ENCODE peak calls at places on chromosomes 1 and 21, in six cellular contexts. S is brain microvascular endothelial cell, I is GM06990, Z is adrenal gland, J is heart left ventricle, V is fibroblast of mammary gland. M is an unnamed sample.
A peak's percentile ranks its signal among the peaks of the same experiment; 100 is the strongest.

GRCh38 chr1:207818971-207819451 is 67.2 kb downstream of the CD46 start:
- DNase-seq in S (peak; percentile 82), I (no peak), Z (peak; percentile 75), J (no peak), V (peak; percentile 80), M (no peak)

GRCh38 chr1:201015551-201016091 is 7.9 kb downstream of the KIF21B start:
- DNase-seq in S (no peak), I (no peak), Z (no peak), J (no peak), V (no peak), M (no peak)

GRCh38 chr1:241475688-241476087 is 43.9 kb downstream of the FH start:
- DNase-seq in S (peak; percentile 11), I (no peak), Z (no peak), J (no peak), V (peak; percentile 60), M (no peak)

GRCh38 chr1:1121611-1122077 is 5.8 kb upstream of the C1orf159 start:
- DNase-seq in S (no peak), I (no peak), Z (no peak), J (no peak), V (no peak), M (no peak)

GRCh38 chr1:193437785-193438184 is 251.4 kb upstream of the B3GALT2 start:
- DNase-seq in S (no peak), I (peak; percentile 25), Z (no peak), J (no peak), V (no peak), M (no peak)

GRCh38 chr1:160726498-160727391 is 12.3 kb upstream of the SLAMF7 start:
- DNase-seq in S (peak; percentile 60), I (peak; percentile 39), Z (peak; percentile 64), J (peak; percentile 55), V (peak; percentile 65), M (peak; percentile 75)

GRCh38 chr1:220378571-220379302 is 106.5 kb upstream of the RAB3GAP2 start:
- DNase-seq in S (no peak), I (no peak), Z (no peak), J (no peak), V (no peak), M (no peak)

GRCh38 chr1:206738370-206739366 is 31.9 kb upstream of the IL19 start:
- DNase-seq in S (no peak), I (no peak), Z (no peak), J (no peak), V (peak; percentile 27), M (no peak)

GRCh38 chr21:43731476-43731875 is 12.5 kb downstream of the PDXK start:
- DNase-seq in S (no peak), I (no peak), Z (no peak), J (no peak), V (no peak), M (no peak)

GRCh38 chr1:240492832-240493440 is 119.0 kb downstream of the GREM2 start:
- DNase-seq in S (peak; percentile 55), I (peak; percentile 4), Z (peak; percentile 29), J (no peak), V (peak; percentile 40), M (no peak)

GRCh38 chr1:200115532-200115931 is 88.0 kb downstream of the NR5A2 start:
- DNase-seq in S (no peak), I (no peak), Z (no peak), J (no peak), V (no peak), M (no peak)

GRCh38 chr1:172154571-172154970 is 265.9 kb upstream of the C1orf105 start:
- DNase-seq in S (no peak), I (peak; percentile 22), Z (no peak), J (no peak), V (peak; percentile 85), M (no peak)

GRCh38 chr21:29177800-29178199 is 47.4 kb downstream of the MAP3K7CL start:
- DNase-seq in S (no peak), I (no peak), Z (no peak), J (no peak), V (no peak), M (no peak)

GRCh38 chr21:29172282-29172681 is 41.8 kb downstream of the MAP3K7CL start:
- DNase-seq in S (no peak), I (no peak), Z (no peak), J (no peak), V (no peak), M (no peak)

GRCh38 chr21:29176721-29177120 is 46.3 kb downstream of the MAP3K7CL start:
- DNase-seq in S (no peak), I (no peak), Z (no peak), J (no peak), V (no peak), M (no peak)

GRCh38 chr21:29175408-29176147 is 45.1 kb downstream of the MAP3K7CL start:
- DNase-seq in S (peak; percentile 84), I (no peak), Z (peak; percentile 45), J (no peak), V (peak; percentile 80), M (no peak)

DNA sequence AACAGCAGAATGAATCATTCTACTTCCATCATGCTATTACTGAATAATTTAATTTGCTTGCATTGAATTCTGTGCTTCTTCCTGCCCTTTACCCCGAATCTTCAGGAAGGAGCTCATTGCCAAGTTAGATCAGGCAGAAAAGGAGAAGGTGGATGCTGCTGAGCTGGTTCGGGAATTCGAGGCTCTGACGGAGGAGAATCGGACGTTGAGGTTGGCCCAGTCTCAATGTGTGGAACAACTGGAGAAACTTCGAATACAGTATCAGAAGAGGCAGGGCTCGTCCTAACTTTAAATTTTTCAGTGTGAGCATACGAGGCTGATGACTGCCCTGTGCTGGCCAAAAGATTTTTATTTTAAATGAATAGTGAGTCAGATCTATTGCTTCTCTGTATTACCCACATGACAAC is 44.2 kb downstream of the MAP3K7CL start:
- DNase-seq in S (no peak), I (no peak), Z (no peak), J (no peak), V (peak; percentile 81), M (no peak)
- H3K4me3 ChIP-seq in S (no peak overlapping the region), I (no peak overlapping the region), Z (peak overlapping the region; percentile 17), J (no peak overlapping the region), V (peak overlapping the region; percentile 22), M (no peak overlapping the region)

DNA sequence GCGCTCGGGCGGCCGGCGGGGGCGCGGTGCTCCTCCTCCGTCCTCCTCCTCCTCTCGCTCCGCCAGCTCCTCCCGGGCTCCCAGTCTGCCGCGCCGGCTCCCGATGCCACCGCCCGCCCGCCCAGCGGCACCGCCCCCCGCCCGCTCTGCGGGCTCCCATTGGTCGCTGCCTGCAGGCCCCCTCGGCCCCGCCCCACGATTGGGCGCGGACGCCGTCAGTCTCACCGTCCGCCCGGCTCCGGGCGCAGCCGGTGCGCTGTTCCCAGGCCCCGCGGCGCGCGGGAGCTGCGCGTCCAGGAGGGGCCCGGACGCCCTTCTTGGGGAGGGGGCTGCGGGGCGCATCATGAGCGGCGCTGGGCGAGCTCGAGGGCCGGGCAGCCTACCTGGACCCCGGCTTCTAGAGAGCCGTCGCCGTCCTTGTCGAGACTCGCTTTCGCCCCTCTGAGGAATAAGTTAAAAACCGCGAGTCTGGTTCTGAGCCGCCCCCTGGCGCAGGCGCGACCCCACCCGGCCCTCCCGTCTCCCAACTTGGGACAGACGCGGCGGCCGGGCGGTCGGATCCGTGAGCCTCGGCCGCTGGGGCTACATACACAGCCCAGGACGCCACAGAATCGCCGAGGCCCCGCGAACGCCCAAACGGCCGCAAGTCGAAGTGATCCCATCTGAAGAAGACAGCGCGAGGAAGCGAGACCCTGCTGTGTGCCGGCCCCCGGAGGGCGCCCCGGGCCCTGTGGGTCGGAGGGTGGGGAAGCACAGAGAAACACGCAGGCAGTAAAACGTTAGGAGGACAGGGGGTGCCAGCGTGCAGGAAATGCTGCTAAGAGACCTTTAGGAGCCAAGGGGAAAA is at the start of gene SIPA1L2:
- DNase-seq in S (peak; percentile 71), I (peak; percentile 86), Z (peak; percentile 95), J (peak; percentile 96), V (peak; percentile 79), M (peak; percentile 76)
- TF ChIP-seq CTCF in S (peak; percentile 64), I (peak; percentile 40), Z (peak; percentile 21), J (peak; percentile 61), V (peak; percentile 57), M (no peak)

DNA sequence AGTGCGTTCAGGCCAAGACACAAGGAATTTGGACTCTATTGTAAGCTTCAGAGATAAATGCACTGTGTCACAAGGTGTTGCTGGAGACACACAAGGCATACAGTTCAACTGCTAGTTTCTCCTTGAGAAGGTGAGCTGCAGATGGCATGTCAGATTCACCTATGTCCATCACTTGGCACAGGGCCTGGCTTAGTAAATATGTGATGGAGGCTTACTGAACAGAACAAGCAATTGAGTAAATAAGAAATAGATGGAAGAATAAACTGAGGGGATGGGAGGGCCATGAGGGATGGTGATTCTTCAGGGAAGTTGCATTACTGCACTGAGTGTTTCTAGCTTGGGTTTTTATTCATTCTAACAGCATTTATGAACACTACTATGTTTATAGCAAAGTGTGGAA is 215.0 kb downstream of the DAB1 start:
- DNase-seq in S (no peak), I (no peak), Z (no peak), J (no peak), V (no peak), M (no peak)
- H3K4me3 ChIP-seq in S (no peak overlapping the region), I (no peak overlapping the region), Z (no peak overlapping the region), J (no peak overlapping the region), V (no peak overlapping the region), M (no peak overlapping the region)

GRCh38 chr1:245051349-245052221 is 103.2 kb upstream of the KIF26B start:
- DNase-seq in S (no peak), I (no peak), Z (peak; percentile 35), J (peak; percentile 43), V (no peak), M (no peak)

GRCh38 chr1:245055752-245056151 is 99.0 kb upstream of the KIF26B start:
- DNase-seq in S (no peak), I (no peak), Z (no peak), J (no peak), V (no peak), M (no peak)

GRCh38 chr1:245052258-245052657 is 102.5 kb upstream of the KIF26B start:
- DNase-seq in S (no peak), I (no peak), Z (no peak), J (no peak), V (no peak), M (no peak)

GRCh38 chr1:245056913-245057312 is 97.9 kb upstream of the KIF26B start:
- DNase-seq in S (no peak), I (no peak), Z (no peak), J (no peak), V (no peak), M (no peak)

GRCh38 chr1:245054105-245054831 is 100.5 kb upstream of the KIF26B start:
- DNase-seq in S (no peak), I (no peak), Z (no peak), J (no peak), V (no peak), M (no peak)
- TF ChIP-seq CTCF in S (no peak), I (no peak), Z (no peak), J (no peak), V (no peak), M (no peak)

M was measured in CD8-positive, alpha-beta T cell.